ENCODE peak calls at places on chromosomes 11 and 22, in eight cellular contexts. M is coronary artery; R is naive thymus-derived CD4-positive, alpha-beta T cell; K is BJ; A is HFF-Myc; B is ovary; Q is NB4; W is spleen. S is an unnamed sample.

GRCh38 chr11:63914896-63915681 is 1.9 kb downstream of the RCOR2 start:
- DNase-seq in M (no peak), R (no peak), K (no peak), A (no peak), B (no peak), Q (peak), W (no peak), S (no peak)

GRCh38 chr11:2072551-2073261 is 66.5 kb downstream of the IGF2 start:
- DNase-seq in M (no peak), R (no peak), K (no peak), A (no peak), B (no peak), Q (peak), W (peak), S (no peak)

GRCh38 chr22:37905534-37906363 is at the start of gene MICALL1:
- DNase-seq in M (no peak), R (peak), K (no peak), A (no peak), B (peak), Q (peak), W (peak), S (peak)

GRCh38 chr22:46025973-46026906 is 49.3 kb upstream of the WNT7B start:
- DNase-seq in M (peak), R (no peak), K (no peak), A (no peak), B (peak), Q (no peak), W (peak), S (no peak)

GRCh38 chr11:77590194-77590591 is 440 bp downstream of the AQP11 start:
- DNase-seq in M (peak), R (no peak), K (no peak), A (no peak), B (peak), Q (peak), W (no peak), S (peak)

GRCh38 chr11:125457814-125458343 is 38.2 kb downstream of the FEZ1 start:
- DNase-seq in M (peak), R (no peak), K (no peak), A (no peak), B (no peak), Q (no peak), W (no peak), S (peak)

GRCh38 chr11:37788141-37788877 is 1190.3 kb upstream of the RAG2 start:
- DNase-seq in M (no peak), R (no peak), K (peak), A (peak), B (no peak), Q (no peak), W (no peak), S (peak)

GRCh38 chr22:27754247-27754887 is 47.2 kb downstream of the MN1 start:
- DNase-seq in M (no peak), R (no peak), K (no peak), A (no peak), B (no peak), Q (no peak), W (peak), S (no peak)

GRCh38 chr11:125372911-125373310 is 123.2 kb downstream of the FEZ1 start:
- DNase-seq in M (no peak), R (no peak), K (no peak), A (no peak), B (no peak), Q (no peak), W (peak), S (no peak)

GRCh38 chr11:71527576-71528210 is 626 bp downstream of the KRTAP5-7 start:
- DNase-seq in M (no peak), R (no peak), K (no peak), A (no peak), B (no peak), Q (no peak), W (no peak), S (no peak)

GRCh38 chr11:450809-451451 is 851 bp downstream of the PTDSS2 start:
- DNase-seq in M (no peak), R (peak), K (peak), A (no peak), B (peak), Q (peak), W (peak), S (no peak)

GRCh38 chr11:86978756-86979608 is 23.8 kb upstream of the FZD4 start:
- DNase-seq in M (no peak), R (no peak), K (no peak), A (peak), B (no peak), Q (peak), W (no peak), S (no peak)

GRCh38 chr11:120061036-120061760 is 76.7 kb downstream of the TRIM29 start:
- DNase-seq in M (peak), R (no peak), K (no peak), A (no peak), B (no peak), Q (no peak), W (no peak), S (no peak)

GRCh38 chr11:100930185-100930778 is 199.3 kb downstream of the PGR start:
- DNase-seq in M (no peak), R (no peak), K (no peak), A (peak), B (no peak), Q (peak), W (no peak), S (no peak)

GRCh38 chr11:123056835-123057491 is 5.0 kb downstream of the HSPA8 start:
- DNase-seq in M (no peak), R (no peak), K (no peak), A (no peak), B (no peak), Q (peak), W (no peak), S (no peak)

GRCh38 chr11:123055132-123055924 is 6.6 kb downstream of the HSPA8 start:
- DNase-seq in M (no peak), R (no peak), K (no peak), A (no peak), B (no peak), Q (peak), W (no peak), S (no peak)

GRCh38 chr11:123060265-123061000 is 1.5 kb downstream of the HSPA8 start:
- DNase-seq in M (no peak), R (no peak), K (no peak), A (no peak), B (no peak), Q (peak), W (no peak), S (no peak)

GRCh38 chr11:123054301-123055065 is 7.5 kb downstream of the HSPA8 start:
- DNase-seq in M (no peak), R (peak), K (no peak), A (no peak), B (no peak), Q (peak), W (no peak), S (peak)

DNA sequence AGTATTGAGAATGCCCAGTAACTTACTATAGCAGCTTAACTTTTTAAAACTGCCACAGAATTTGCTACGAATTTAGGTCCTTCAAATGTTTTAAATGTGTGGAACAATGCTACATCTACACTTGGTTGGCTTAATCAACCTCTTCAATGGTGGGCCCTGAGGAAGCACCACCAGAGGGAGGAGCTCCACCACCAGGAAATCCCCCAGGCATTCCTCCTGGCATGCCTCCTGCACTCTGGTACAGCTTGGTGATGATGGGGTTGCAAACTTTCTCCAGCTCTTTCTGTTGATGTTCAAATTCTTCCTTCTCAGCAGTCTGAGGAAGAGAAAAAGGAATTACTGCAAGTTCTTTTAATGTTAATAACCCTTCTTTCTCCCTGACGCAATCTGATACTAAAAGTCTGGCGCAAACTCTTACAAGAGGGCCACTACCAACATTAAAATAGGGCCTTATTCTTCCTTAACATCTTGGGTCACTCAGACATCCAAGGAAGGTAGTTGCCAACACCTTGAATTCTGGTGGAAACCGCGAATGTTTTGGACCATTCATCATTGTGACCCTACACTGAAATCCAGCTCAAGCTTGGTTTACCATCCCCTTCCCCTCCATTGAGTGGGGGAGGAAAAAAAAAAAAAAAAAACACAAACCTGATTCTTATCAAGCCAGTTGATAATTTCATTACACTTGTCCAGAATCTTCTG is 4.2 kb downstream of the HSPA8 start:
- DNase-seq in M (no peak), R (no peak), K (no peak), A (no peak), B (no peak), Q (peak), W (no peak), S (no peak)
- H3K4me3 ChIP-seq in M (no peak), R (peak), K (no peak), A (peak), B (no peak), Q (peak), W (peak), S (no peak)

DNA sequence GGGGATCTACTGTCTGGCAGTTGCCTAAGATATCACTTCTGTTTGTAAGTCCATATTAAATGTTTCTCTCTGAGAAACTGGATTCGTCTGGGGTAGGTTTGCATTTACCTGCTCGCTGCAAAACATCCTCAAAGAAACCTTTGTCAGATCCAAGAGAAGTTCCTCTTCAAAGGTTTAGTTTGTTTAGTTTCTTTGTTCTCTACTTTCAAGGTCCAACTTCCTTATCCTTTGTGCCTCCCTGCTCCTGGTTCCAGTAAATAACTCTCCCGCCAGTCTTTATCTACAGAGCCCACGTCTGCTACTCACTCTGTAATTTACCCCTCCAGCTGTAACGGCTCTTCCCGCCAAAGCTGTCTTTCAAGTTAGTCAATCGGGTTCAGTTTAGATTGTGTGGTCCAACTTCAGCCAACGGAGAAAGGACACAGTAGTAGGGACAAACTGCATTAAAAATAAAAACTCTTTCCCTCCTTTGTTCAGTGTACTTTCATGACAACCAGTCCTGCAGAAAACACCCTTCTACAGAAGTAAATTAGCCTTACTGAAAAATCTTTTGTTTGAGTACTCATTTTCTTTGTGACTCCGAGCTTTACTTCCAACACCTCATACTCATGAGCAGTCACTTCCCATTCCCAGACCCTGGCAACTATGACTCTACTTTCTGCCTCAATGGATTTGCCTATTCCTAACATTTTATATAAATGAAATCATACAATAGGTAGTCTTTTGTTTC is 41.0 kb downstream of the TMPRSS5 start:
- DNase-seq in M (no peak), R (no peak), K (no peak), A (no peak), B (no peak), Q (no peak), W (no peak), S (no peak)
- H3K4me3 ChIP-seq in M (no peak), R (no peak), K (no peak), A (no peak), B (no peak), Q (no peak), W (no peak), S (no peak)

DNA sequence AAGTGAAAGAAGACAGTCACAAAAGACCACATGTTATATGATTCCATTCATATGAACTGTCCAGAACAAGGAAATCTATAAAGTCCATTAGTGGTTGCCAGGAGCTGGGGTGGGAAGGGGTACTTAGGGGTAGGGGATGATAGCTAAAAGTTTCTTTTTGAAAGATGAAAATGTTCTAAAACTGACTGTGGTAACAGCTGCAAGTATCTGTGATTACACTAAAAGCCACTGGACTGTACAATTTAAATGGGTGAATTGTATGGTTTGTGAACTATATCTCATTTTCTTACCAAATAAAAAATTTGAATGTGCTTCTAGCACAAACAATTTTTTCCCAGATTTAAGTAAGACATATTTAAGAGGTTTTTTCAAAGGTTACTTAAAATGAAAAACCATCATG is 22.1 kb downstream of the CHKA start:
- DNase-seq in M (no peak), R (no peak), K (no peak), A (no peak), B (no peak), Q (no peak), W (no peak), S (no peak)
- H3K4me3 ChIP-seq in M (no peak), R (no peak), K (no peak), A (no peak), B (no peak), Q (no peak), W (no peak), S (no peak)

GRCh38 chr11:82797595-82797971 is 63.9 kb upstream of the FAM181B start:
- DNase-seq in M (no peak), R (no peak), K (no peak), A (no peak), B (no peak), Q (no peak), W (no peak), S (no peak)
- H3K4me3 ChIP-seq in M (no peak), R (no peak), K (no peak), A (no peak), B (no peak), Q (no peak), W (no peak), S (no peak)

GRCh38 chr22:29951675-29952413 is 68.9 kb downstream of the MTMR3 start:
- DNase-seq in M (no peak), R (no peak), K (no peak), A (no peak), B (no peak), Q (peak), W (no peak), S (no peak)

GRCh38 chr22:29954203-29954855 is 71.4 kb downstream of the MTMR3 start:
- DNase-seq in M (no peak), R (no peak), K (no peak), A (no peak), B (no peak), Q (peak), W (no peak), S (no peak)

GRCh38 chr22:29958170-29958569 is 75.2 kb downstream of the MTMR3 start:
- DNase-seq in M (no peak), R (no peak), K (no peak), A (no peak), B (no peak), Q (no peak), W (no peak), S (no peak)

DNA sequence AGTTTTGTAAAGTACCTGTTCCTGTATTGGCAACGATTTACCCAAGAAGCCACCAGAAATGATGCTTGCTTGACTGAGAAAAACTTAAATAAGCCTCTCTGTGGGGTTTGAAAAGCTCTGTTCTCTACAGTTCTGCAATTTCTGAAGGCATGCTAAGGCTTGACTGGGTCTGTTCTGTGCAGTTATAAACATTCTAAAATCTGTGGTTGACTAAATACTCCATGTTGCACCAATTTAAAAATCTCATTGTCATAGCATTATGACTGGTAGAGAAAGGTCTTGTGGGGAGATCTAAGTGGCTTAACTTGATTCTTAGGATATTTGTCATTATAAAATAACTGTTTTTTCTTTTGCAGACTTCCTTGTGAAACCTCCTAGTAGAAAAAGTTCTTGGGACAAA is 73.7 kb downstream of the MTMR3 start:
- DNase-seq in M (no peak), R (no peak), K (no peak), A (no peak), B (no peak), Q (no peak), W (no peak), S (no peak)
- H3K4me3 ChIP-seq in M (no peak), R (no peak), K (no peak), A (no peak), B (no peak), Q (no peak), W (no peak), S (no peak)

GRCh38 chr11:130068986-130069683 is 559 bp upstream of the APLP2 start:
- DNase-seq in M (peak), R (peak), K (peak), A (peak), B (no peak), Q (no peak), W (peak), S (peak)

GRCh38 chr11:130070109-130070828 is 575 bp downstream of the APLP2 start:
- DNase-seq in M (peak), R (peak), K (no peak), A (no peak), B (peak), Q (peak), W (peak), S (no peak)

GRCh38 chr11:130069684-130070108 is at the start of gene APLP2:
- DNase-seq in M (peak), R (peak), K (peak), A (peak), B (peak), Q (peak), W (peak), S (peak)

GRCh38 chr11:130070829-130071205 is 1.1 kb downstream of the APLP2 start:
- DNase-seq in M (no peak), R (no peak), K (no peak), A (no peak), B (no peak), Q (peak), W (peak), S (no peak)

GRCh38 chr11:130071211-130071712 is 1.6 kb downstream of the APLP2 start:
- DNase-seq in M (no peak), R (no peak), K (no peak), A (no peak), B (no peak), Q (peak), W (no peak), S (no peak)
- H3K4me3 ChIP-seq in M (peak), R (no peak), K (peak), A (peak), B (peak), Q (peak), W (peak), S (peak)

GRCh38 chr22:39594411-39594810 is 23.9 kb downstream of the CACNA1I start:
- DNase-seq in M (no peak), R (no peak), K (no peak), A (no peak), B (no peak), Q (no peak), W (no peak), S (no peak)
- H3K4me3 ChIP-seq in M (no peak), R (no peak), K (no peak), A (no peak), B (no peak), Q (no peak), W (no peak), S (no peak)

S was measured in skeletal muscle cell.